ENCODE peak calls at places on chromosomes 11 and 22, in six cellular contexts. G, H, U, K, Z and X are unnamed samples.

GRCh38 chr11:44138980-44139379 is 43.5 kb downstream of the EXT2 start:
- DNase-seq in G (no peak), H (no peak), U (no peak), K (no peak), Z (no peak), X (no peak)

GRCh38 chr11:13761250-13761649 is 92.8 kb downstream of the FAR1 start:
- DNase-seq in G (no peak), H (no peak), U (no peak), K (no peak), Z (no peak), X (no peak)

GRCh38 chr22:27726726-27727449 is 74.7 kb downstream of the MN1 start:
- DNase-seq in G (peak; percentile 59), H (peak; percentile 84), U (no peak), K (no peak), Z (no peak), X (peak; percentile 54)

GRCh38 chr11:86743223-86744118 is 56.9 kb upstream of the PRSS23 start:
- DNase-seq in G (peak; percentile 91), H (peak; percentile 81), U (no peak), K (no peak), Z (no peak), X (no peak)

GRCh38 chr22:19360862-19361261 is 69.3 kb upstream of the CLTCL1 start:
- DNase-seq in G (no peak), H (no peak), U (no peak), K (no peak), Z (no peak), X (no peak)

GRCh38 chr11:57095417-57095816 is 86.3 kb upstream of the LRRC55 start:
- DNase-seq in G (no peak), H (no peak), U (no peak), K (no peak), Z (no peak), X (no peak)

GRCh38 chr22:20922141-20922751 is 5.0 kb downstream of the CRKL start:
- DNase-seq in G (no peak), H (no peak), U (no peak), K (no peak), Z (no peak), X (no peak)

GRCh38 chr11:6240139-6240538 is 1.2 kb downstream of the CNGA4 start:
- DNase-seq in G (no peak), H (no peak), U (no peak), K (no peak), Z (no peak), X (no peak)

GRCh38 chr11:115741376-115741775 is 237.2 kb upstream of the CADM1 start:
- DNase-seq in G (no peak), H (no peak), U (no peak), K (no peak), Z (no peak), X (no peak)

GRCh38 chr11:17351171-17351509 is 460 bp upstream of the NCR3LG1 start:
- DNase-seq in G (no peak), H (no peak), U (no peak), K (no peak), Z (no peak), X (no peak)

GRCh38 chr22:32042924-32043323 is at the start of gene SLC5A1:
- DNase-seq in G (peak; percentile 12), H (no peak), U (no peak), K (no peak), Z (peak; percentile 72), X (peak; percentile 67)

GRCh38 chr11:92626624-92627023 is 342.8 kb upstream of the MTNR1B start:
- DNase-seq in G (no peak), H (no peak), U (no peak), K (no peak), Z (no peak), X (no peak)

GRCh38 chr22:25357606-25358420 is 138.4 kb downstream of the CRYBB2 start:
- DNase-seq in G (no peak), H (peak; percentile 40), U (no peak), K (no peak), Z (no peak), X (peak; percentile 9)

GRCh38 chr11:108698844-108699642 is 34.2 kb downstream of the DDX10 start:
- DNase-seq in G (peak; percentile 84), H (no peak), U (no peak), K (no peak), Z (no peak), X (no peak)

GRCh38 chr11:69819541-69820070 is 390 bp upstream of the FGF3 start:
- DNase-seq in G (no peak), H (no peak), U (no peak), K (no peak), Z (no peak), X (no peak)

GRCh38 chr22:21937041-21937820 is 15.4 kb downstream of the PPM1F start:
- DNase-seq in G (no peak), H (no peak), U (no peak), K (no peak), Z (no peak), X (peak; percentile 69)

GRCh38 chr22:39490135-39490798 is 11.8 kb upstream of the MIEF1 start:
- DNase-seq in G (peak; percentile 84), H (peak; percentile 91), U (peak; percentile 74), K (no peak), Z (peak; percentile 69), X (peak; percentile 91)

GRCh38 chr11:70489276-70489675 is 90.9 kb downstream of the CTTN start:
- DNase-seq in G (no peak), H (peak; percentile 16), U (no peak), K (no peak), Z (no peak), X (peak; percentile 14)

GRCh38 chr11:17188675-17189074 is 19.1 kb downstream of the PIK3C2A start:
- DNase-seq in G (no peak), H (no peak), U (no peak), K (no peak), Z (no peak), X (no peak)

GRCh38 chr11:111088872-111089271 is 156.7 kb upstream of the POU2AF2 start:
- DNase-seq in G (no peak), H (no peak), U (no peak), K (no peak), Z (no peak), X (no peak)

GRCh38 chr22:50624347-50625130 is 3.4 kb downstream of the ARSA start:
- DNase-seq in G (no peak), H (peak; percentile 17), U (no peak), K (no peak), Z (no peak), X (no peak)

GRCh38 chr11:112809429-112809828 is 151.8 kb upstream of the NCAM1 start:
- DNase-seq in G (no peak), H (no peak), U (no peak), K (no peak), Z (no peak), X (no peak)

GRCh38 chr11:33133761-33134160 is 27.5 kb downstream of the CSTF3 start:
- DNase-seq in G (no peak), H (no peak), U (no peak), K (no peak), Z (no peak), X (no peak)

GRCh38 chr11:1422481-1422880 is 32.7 kb downstream of the BRSK2 start:
- DNase-seq in G (no peak), H (no peak), U (no peak), K (no peak), Z (no peak), X (no peak)

GRCh38 chr11:94169516-94169915 is 40.9 kb downstream of the PANX1 start:
- DNase-seq in G (no peak), H (no peak), U (no peak), K (no peak), Z (no peak), X (no peak)

GRCh38 chr11:108483163-108483562 is 15.0 kb downstream of the POGLUT3 start:
- DNase-seq in G (no peak), H (no peak), U (no peak), K (no peak), Z (no peak), X (no peak)

GRCh38 chr11:44178381-44178780 is 82.9 kb downstream of the EXT2 start:
- DNase-seq in G (no peak), H (no peak), U (no peak), K (no peak), Z (no peak), X (no peak)